ENCODE peak calls at places on chromosome 2, in ten cellular contexts. S, G, J, Y, M, Z, Q, O, F and H are unnamed samples.

GRCh38 chr2:81087646-81088045 is 783.1 kb upstream of the LRRTM1 start:
- DNase-seq in S (no peak), G (no peak), J (no peak), Y (no peak), M (no peak), Z (no peak), Q (no peak), O (no peak), F (no peak), H (no peak)

GRCh38 chr2:156156580-156156979 is 175.9 kb downstream of the NR4A2 start:
- DNase-seq in S (no peak), G (no peak), J (no peak), Y (no peak), M (no peak), Z (no peak), Q (no peak), O (no peak), F (no peak), H (no peak)

GRCh38 chr2:163563336-163563735 is 172.5 kb downstream of the FIGN start:
- DNase-seq in S (no peak), G (no peak), J (no peak), Y (no peak), M (no peak), Z (no peak), Q (no peak), O (no peak), F (no peak), H (no peak)

GRCh38 chr2:146927080-146927714 is 917.6 kb upstream of the ACVR2A start:
- DNase-seq in S (no peak), G (peak), J (no peak), Y (peak), M (peak), Z (no peak), Q (peak), O (peak), F (peak), H (peak)

GRCh38 chr2:151786493-151786892 is 41.7 kb downstream of the ARL5A start:
- DNase-seq in S (no peak), G (no peak), J (no peak), Y (no peak), M (no peak), Z (no peak), Q (no peak), O (no peak), F (no peak), H (no peak)

GRCh38 chr2:118481336-118481735 is 366.1 kb downstream of the EN1 start:
- DNase-seq in S (no peak), G (no peak), J (no peak), Y (no peak), M (no peak), Z (no peak), Q (no peak), O (no peak), F (no peak), H (no peak)

GRCh38 chr2:208101716-208102631 is 22.4 kb downstream of the CRYGD start:
- DNase-seq in S (no peak), G (peak), J (no peak), Y (peak), M (peak), Z (no peak), Q (peak), O (no peak), F (no peak), H (peak)

GRCh38 chr2:134241911-134242310 is 12.0 kb upstream of the MGAT5 start:
- DNase-seq in S (no peak), G (no peak), J (no peak), Y (no peak), M (no peak), Z (no peak), Q (no peak), O (no peak), F (no peak), H (no peak)

GRCh38 chr2:234240917-234241316 is 190.4 kb downstream of the SPP2 start:
- DNase-seq in S (no peak), G (peak), J (no peak), Y (peak), M (peak), Z (no peak), Q (no peak), O (no peak), F (no peak), H (peak)

GRCh38 chr2:86213699-86214502 is 14.6 kb downstream of the MRPL35 start:
- DNase-seq in S (no peak), G (no peak), J (no peak), Y (no peak), M (no peak), Z (no peak), Q (no peak), O (no peak), F (no peak), H (no peak)

GRCh38 chr2:185208261-185208660 is 530.3 kb upstream of the FSIP2 start:
- DNase-seq in S (no peak), G (peak), J (no peak), Y (peak), M (no peak), Z (no peak), Q (peak), O (peak), F (no peak), H (no peak)

GRCh38 chr2:171166328-171166983 is 5.8 kb upstream of the TLK1 start:
- DNase-seq in S (no peak), G (no peak), J (no peak), Y (no peak), M (no peak), Z (no peak), Q (no peak), O (no peak), F (no peak), H (no peak)

GRCh38 chr2:72289283-72289682 is 141.6 kb upstream of the CYP26B1 start:
- DNase-seq in S (no peak), G (peak), J (no peak), Y (peak), M (peak), Z (no peak), Q (no peak), O (no peak), F (no peak), H (peak)

GRCh38 chr2:95231723-95232122 is 24.4 kb downstream of the ZNF892 start:
- DNase-seq in S (no peak), G (peak), J (no peak), Y (peak), M (peak), Z (no peak), Q (peak), O (peak), F (no peak), H (peak)

GRCh38 chr2:24613154-24613814 is 122.2 kb downstream of the NCOA1 start:
- DNase-seq in S (no peak), G (peak), J (no peak), Y (peak), M (peak), Z (no peak), Q (peak), O (no peak), F (no peak), H (peak)

GRCh38 chr2:204542967-204543608 is 2.2 kb upstream of the PARD3B start:
- DNase-seq in S (no peak), G (no peak), J (no peak), Y (no peak), M (no peak), Z (no peak), Q (no peak), O (no peak), F (no peak), H (no peak)

GRCh38 chr2:216078776-216079175 is 2.8 kb downstream of the PECR start:
- DNase-seq in S (no peak), G (no peak), J (no peak), Y (no peak), M (no peak), Z (no peak), Q (no peak), O (no peak), F (no peak), H (no peak)

GRCh38 chr2:239476029-239476756 is 75.4 kb upstream of the HDAC4 start:
- DNase-seq in S (no peak), G (no peak), J (no peak), Y (no peak), M (no peak), Z (no peak), Q (no peak), O (no peak), F (no peak), H (no peak)

GRCh38 chr2:155546715-155547555 is 785.6 kb downstream of the NR4A2 start:
- DNase-seq in S (no peak), G (no peak), J (no peak), Y (peak), M (no peak), Z (no peak), Q (no peak), O (no peak), F (no peak), H (no peak)

GRCh38 chr2:15730545-15731212 is 139.0 kb downstream of the DDX1 start:
- DNase-seq in S (no peak), G (peak), J (no peak), Y (peak), M (peak), Z (no peak), Q (no peak), O (peak), F (peak), H (peak)

GRCh38 chr2:150646746-150647145 is 159.3 kb upstream of the RND3 start:
- DNase-seq in S (no peak), G (no peak), J (no peak), Y (peak), M (no peak), Z (no peak), Q (no peak), O (no peak), F (no peak), H (no peak)

GRCh38 chr2:127879899-127880298 is 5.9 kb downstream of the AMMECR1L start:
- DNase-seq in S (no peak), G (no peak), J (no peak), Y (no peak), M (no peak), Z (no peak), Q (no peak), O (no peak), F (no peak), H (no peak)

GRCh38 chr2:142944264-142944663 is 66.8 kb downstream of the KYNU start:
- DNase-seq in S (no peak), G (peak), J (no peak), Y (peak), M (peak), Z (no peak), Q (no peak), O (no peak), F (no peak), H (no peak)

GRCh38 chr2:120397362-120397811 is 51.5 kb downstream of the INHBB start:
- DNase-seq in S (no peak), G (peak), J (no peak), Y (peak), M (peak), Z (no peak), Q (no peak), O (peak), F (peak), H (peak)

GRCh38 chr2:134623796-134624195 is 95.0 kb downstream of the TMEM163 start:
- DNase-seq in S (no peak), G (no peak), J (no peak), Y (no peak), M (no peak), Z (no peak), Q (no peak), O (no peak), F (no peak), H (no peak)

GRCh38 chr2:239729151-239729550 is 296.0 kb downstream of the NDUFA10 start:
- DNase-seq in S (no peak), G (no peak), J (no peak), Y (no peak), M (no peak), Z (no peak), Q (no peak), O (no peak), F (peak), H (no peak)

GRCh38 chr2:240688563-240688919 is 3.1 kb upstream of the AQP12A start:
- DNase-seq in S (no peak), G (no peak), J (no peak), Y (no peak), M (no peak), Z (no peak), Q (no peak), O (no peak), F (no peak), H (no peak)

GRCh38 chr2:68302281-68302680 is 17.5 kb downstream of the CNRIP1 start:
- DNase-seq in S (no peak), G (peak), J (no peak), Y (no peak), M (peak), Z (no peak), Q (no peak), O (no peak), F (no peak), H (peak)

GRCh38 chr2:229712125-229712524 is 2.2 kb downstream of the DNER start:
- DNase-seq in S (no peak), G (peak), J (no peak), Y (no peak), M (no peak), Z (no peak), Q (peak), O (no peak), F (no peak), H (no peak)